ENCODE peak calls at places on chromosomes 3 and 15, in six cellular contexts. One of them, this sample, is unnamed.

GRCh38 chr3:114569186-114569585 is 275.4 kb downstream of the TIGIT start:
- DNase-seq in IMR-90: peak; percentile 68
- DNase-seq in epithelial cell of esophagus: no peak
- DNase-seq in fibroblast of the aortic adventitia: no peak
- DNase-seq in transverse colon: no peak
- DNase-seq in NB4: no peak
- DNase-seq in this sample: no peak

GRCh38 chr3:14605070-14605469 is 46.5 kb upstream of the CCDC174 start:
- DNase-seq in IMR-90: peak; percentile 51
- DNase-seq in epithelial cell of esophagus: peak; percentile 82
- DNase-seq in fibroblast of the aortic adventitia: peak; percentile 37
- DNase-seq in transverse colon: no peak
- DNase-seq in NB4: peak; percentile 28
- DNase-seq in this sample: no peak

GRCh38 chr3:56988874-56989433 is 71.5 kb upstream of the SPATA12 start:
- DNase-seq in IMR-90: peak; percentile 71
- DNase-seq in epithelial cell of esophagus: peak; percentile 76
- DNase-seq in fibroblast of the aortic adventitia: peak; percentile 93
- DNase-seq in transverse colon: peak; percentile 85
- DNase-seq in NB4: peak; percentile 75
- DNase-seq in this sample: peak; percentile 57

GRCh38 chr3:121914081-121914998 is 20.1 kb downstream of the SLC15A2 start:
- DNase-seq in IMR-90: no peak
- DNase-seq in epithelial cell of esophagus: no peak
- DNase-seq in fibroblast of the aortic adventitia: no peak
- DNase-seq in transverse colon: no peak
- DNase-seq in NB4: no peak
- DNase-seq in this sample: no peak

GRCh38 chr3:173396191-173397041 is 1.1 kb upstream of the NLGN1 start:
- DNase-seq in IMR-90: no peak
- DNase-seq in epithelial cell of esophagus: peak; percentile 13
- DNase-seq in fibroblast of the aortic adventitia: peak; percentile 15
- DNase-seq in transverse colon: no peak
- DNase-seq in NB4: no peak
- DNase-seq in this sample: peak; percentile 9

GRCh38 chr3:179149239-179149887 is 1.2 kb downstream of the PIK3CA start:
- DNase-seq in IMR-90: peak; percentile 32
- DNase-seq in epithelial cell of esophagus: peak; percentile 60
- DNase-seq in fibroblast of the aortic adventitia: peak; percentile 39
- DNase-seq in transverse colon: peak; percentile 26
- DNase-seq in NB4: peak; percentile 60
- DNase-seq in this sample: peak; percentile 19

GRCh38 chr3:63684081-63684480 is 31.6 kb downstream of the SNTN start:
- DNase-seq in IMR-90: no peak
- DNase-seq in epithelial cell of esophagus: no peak
- DNase-seq in fibroblast of the aortic adventitia: no peak
- DNase-seq in transverse colon: no peak
- DNase-seq in NB4: no peak
- DNase-seq in this sample: no peak

GRCh38 chr3:47250309-47251060 is 32.1 kb downstream of the KIF9 start:
- DNase-seq in IMR-90: peak; percentile 23
- DNase-seq in epithelial cell of esophagus: peak; percentile 41
- DNase-seq in fibroblast of the aortic adventitia: peak; percentile 34
- DNase-seq in transverse colon: peak; percentile 15
- DNase-seq in NB4: peak; percentile 55
- DNase-seq in this sample: peak; percentile 16

GRCh38 chr15:100241572-100242479 is 99.9 kb downstream of the ADAMTS17 start:
- DNase-seq in IMR-90: no peak
- DNase-seq in epithelial cell of esophagus: peak; percentile 49
- DNase-seq in fibroblast of the aortic adventitia: peak; percentile 16
- DNase-seq in transverse colon: no peak
- DNase-seq in NB4: peak; percentile 62
- DNase-seq in this sample: peak; percentile 1

GRCh38 chr3:40971191-40972168 is 227.8 kb upstream of the CTNNB1 start:
- DNase-seq in IMR-90: peak; percentile 86
- DNase-seq in epithelial cell of esophagus: peak; percentile 87
- DNase-seq in fibroblast of the aortic adventitia: peak; percentile 95
- DNase-seq in transverse colon: peak; percentile 73
- DNase-seq in NB4: peak; percentile 87
- DNase-seq in this sample: peak; percentile 49
- TF ChIP-seq CTCF in IMR-90: no peak
- TF ChIP-seq CTCF in epithelial cell of esophagus: peak; percentile 16
- TF ChIP-seq CTCF in fibroblast of the aortic adventitia: no peak
- TF ChIP-seq CTCF in transverse colon: no peak
- TF ChIP-seq CTCF in NB4: no peak
- TF ChIP-seq CTCF in this sample: no peak

DNA sequence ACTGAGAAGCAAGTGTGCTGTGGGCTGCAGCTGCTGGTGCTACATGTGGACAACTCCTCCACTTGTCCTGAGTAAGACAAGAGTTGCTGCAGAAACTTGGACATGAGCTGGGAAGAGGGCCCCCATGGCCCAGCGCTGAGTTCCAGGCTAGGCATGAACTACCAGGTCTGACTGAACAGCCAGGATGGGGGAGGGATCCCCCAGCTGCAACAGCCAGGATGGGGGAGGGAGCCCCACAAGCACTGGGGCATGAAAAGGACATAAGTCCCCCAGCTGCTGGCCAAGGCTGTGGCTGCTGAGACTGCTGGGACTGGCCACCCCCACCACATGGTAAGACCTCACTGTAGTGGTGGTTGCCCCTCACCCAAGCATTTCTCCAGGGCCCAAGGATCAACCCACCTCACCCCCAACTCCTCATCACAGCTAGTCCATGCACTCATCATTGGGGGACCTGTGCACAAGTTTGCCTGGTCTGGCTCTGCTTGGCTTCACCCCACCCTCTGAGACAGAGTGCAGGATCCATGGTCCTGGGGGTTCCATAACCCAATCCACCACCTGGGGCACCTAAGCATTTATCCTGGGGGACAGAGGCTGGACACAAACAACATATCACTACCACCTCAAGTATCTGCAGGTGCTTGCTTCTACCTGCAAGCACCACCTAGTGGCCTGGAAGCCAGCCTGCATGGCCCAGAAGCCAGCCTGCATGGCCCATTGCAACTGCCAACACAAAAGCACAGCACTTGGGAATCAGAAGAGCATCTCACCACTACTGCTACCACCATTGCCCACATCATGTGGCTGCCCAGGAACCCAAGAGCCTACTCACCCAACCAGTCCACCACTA is 84.5 kb upstream of the STT3B start:
- DNase-seq in IMR-90: peak; percentile 12
- DNase-seq in epithelial cell of esophagus: peak; percentile 66
- DNase-seq in fibroblast of the aortic adventitia: peak; percentile 11
- DNase-seq in transverse colon: peak; percentile 35
- DNase-seq in NB4: peak; percentile 33
- DNase-seq in this sample: no peak
- TF ChIP-seq CTCF in IMR-90: peak; percentile 34
- TF ChIP-seq CTCF in epithelial cell of esophagus: peak; percentile 93
- TF ChIP-seq CTCF in fibroblast of the aortic adventitia: peak; percentile 53
- TF ChIP-seq CTCF in transverse colon: peak; percentile 42
- TF ChIP-seq CTCF in NB4: peak; percentile 23
- TF ChIP-seq CTCF in this sample: peak; percentile 53

GRCh38 chr3:171640520-171641412 is 169.5 kb downstream of the PLD1 start:
- DNase-seq in IMR-90: peak; percentile 56
- DNase-seq in epithelial cell of esophagus: peak; percentile 23
- DNase-seq in fibroblast of the aortic adventitia: peak; percentile 66
- DNase-seq in transverse colon: no peak
- DNase-seq in NB4: no peak
- DNase-seq in this sample: peak; percentile 17
- TF ChIP-seq CTCF in IMR-90: peak; percentile 32
- TF ChIP-seq CTCF in epithelial cell of esophagus: no peak
- TF ChIP-seq CTCF in fibroblast of the aortic adventitia: peak; percentile 34
- TF ChIP-seq CTCF in transverse colon: no peak
- TF ChIP-seq CTCF in NB4: no peak
- TF ChIP-seq CTCF in this sample: peak; percentile 20

GRCh38 chr3:194971965-194972364 is 286.3 kb downstream of the FAM43A start:
- DNase-seq in IMR-90: no peak
- DNase-seq in epithelial cell of esophagus: no peak
- DNase-seq in fibroblast of the aortic adventitia: no peak
- DNase-seq in transverse colon: no peak
- DNase-seq in NB4: no peak
- DNase-seq in this sample: no peak
- TF ChIP-seq CTCF in IMR-90: no peak
- TF ChIP-seq CTCF in epithelial cell of esophagus: no peak
- TF ChIP-seq CTCF in fibroblast of the aortic adventitia: no peak
- TF ChIP-seq CTCF in transverse colon: no peak
- TF ChIP-seq CTCF in NB4: no peak
- TF ChIP-seq CTCF in this sample: no peak

GRCh38 chr3:184314363-184314699 is at the start of gene EIF4G1:
- DNase-seq in IMR-90: peak; percentile 94
- DNase-seq in epithelial cell of esophagus: peak; percentile 96
- DNase-seq in fibroblast of the aortic adventitia: peak; percentile 94
- DNase-seq in transverse colon: peak; percentile 96
- DNase-seq in NB4: peak; percentile 94
- DNase-seq in this sample: peak; percentile 98

GRCh38 chr3:184311633-184312032 is 2.8 kb upstream of the EIF4G1 start:
- DNase-seq in IMR-90: no peak
- DNase-seq in epithelial cell of esophagus: no peak
- DNase-seq in fibroblast of the aortic adventitia: no peak
- DNase-seq in transverse colon: no peak
- DNase-seq in NB4: no peak
- DNase-seq in this sample: no peak

GRCh38 chr3:184305577-184305976 is 6.5 kb downstream of the PSMD2 start:
- DNase-seq in IMR-90: peak; percentile 14
- DNase-seq in epithelial cell of esophagus: peak; percentile 29
- DNase-seq in fibroblast of the aortic adventitia: no peak
- DNase-seq in transverse colon: no peak
- DNase-seq in NB4: peak; percentile 38
- DNase-seq in this sample: peak; percentile 24

GRCh38 chr3:184306573-184306972 is 7.5 kb downstream of the PSMD2 start:
- DNase-seq in IMR-90: no peak
- DNase-seq in epithelial cell of esophagus: no peak
- DNase-seq in fibroblast of the aortic adventitia: no peak
- DNase-seq in transverse colon: no peak
- DNase-seq in NB4: no peak
- DNase-seq in this sample: no peak

GRCh38 chr3:184308744-184309143 is 5.7 kb upstream of the EIF4G1 start:
- DNase-seq in IMR-90: no peak
- DNase-seq in epithelial cell of esophagus: no peak
- DNase-seq in fibroblast of the aortic adventitia: no peak
- DNase-seq in transverse colon: no peak
- DNase-seq in NB4: no peak
- DNase-seq in this sample: no peak
- TF ChIP-seq CTCF in IMR-90: no peak
- TF ChIP-seq CTCF in epithelial cell of esophagus: no peak
- TF ChIP-seq CTCF in fibroblast of the aortic adventitia: no peak
- TF ChIP-seq CTCF in transverse colon: no peak
- TF ChIP-seq CTCF in NB4: peak; percentile 6
- TF ChIP-seq CTCF in this sample: no peak

DNA sequence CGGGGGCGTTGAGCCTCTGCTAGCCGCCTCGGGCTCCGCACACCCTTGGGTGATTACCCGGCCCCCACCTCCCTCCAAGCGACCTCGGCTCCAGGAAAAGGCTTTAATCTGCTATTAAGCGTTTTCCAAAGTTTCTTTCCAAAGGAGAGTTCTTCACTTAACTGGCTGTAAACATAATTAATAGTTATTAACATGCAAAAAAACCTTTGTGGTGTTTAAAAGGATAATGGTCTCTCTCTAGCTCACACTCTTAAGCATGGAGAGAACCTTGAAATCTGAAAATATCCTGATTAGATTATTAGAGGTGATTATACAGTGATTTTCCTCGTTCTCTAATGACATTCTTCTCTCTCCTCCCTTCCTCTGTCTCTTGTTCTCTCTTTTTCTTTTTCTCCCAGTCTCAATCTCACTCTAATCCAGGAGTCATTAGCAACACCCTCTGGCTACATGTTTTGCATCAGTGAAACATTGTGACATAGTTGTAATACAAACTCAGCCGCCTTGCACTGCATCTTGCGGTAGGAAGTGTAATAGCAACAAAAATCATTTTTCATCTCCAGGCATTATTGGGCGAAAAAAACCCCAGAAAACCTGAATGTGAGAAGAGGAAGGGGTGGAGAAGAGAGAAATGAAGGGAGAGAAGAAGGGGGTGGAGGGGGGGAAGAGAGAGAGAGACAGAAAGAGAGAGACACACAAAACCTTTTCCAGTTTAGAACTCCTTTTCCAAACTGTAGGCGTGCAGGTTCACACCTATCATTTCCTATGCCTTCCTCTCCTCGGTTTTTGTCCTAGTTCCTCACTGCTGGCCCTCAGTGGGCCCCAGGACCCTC is 24.4 kb downstream of the NR2F2 start:
- DNase-seq in IMR-90: peak; percentile 90
- DNase-seq in epithelial cell of esophagus: peak; percentile 87
- DNase-seq in fibroblast of the aortic adventitia: peak; percentile 91
- DNase-seq in transverse colon: no peak
- DNase-seq in NB4: peak; percentile 87
- DNase-seq in this sample: peak; percentile 83
- TF ChIP-seq CTCF in IMR-90: peak; percentile 41
- TF ChIP-seq CTCF in epithelial cell of esophagus: peak; percentile 67
- TF ChIP-seq CTCF in fibroblast of the aortic adventitia: peak; percentile 72
- TF ChIP-seq CTCF in transverse colon: peak; percentile 40
- TF ChIP-seq CTCF in NB4: peak; percentile 34
- TF ChIP-seq CTCF in this sample: peak; percentile 21

GRCh38 chr3:78741066-78741645 is 1026.6 kb downstream of the ROBO1 start:
- DNase-seq in IMR-90: no peak
- DNase-seq in epithelial cell of esophagus: peak; percentile 16
- DNase-seq in fibroblast of the aortic adventitia: no peak
- DNase-seq in transverse colon: no peak
- DNase-seq in NB4: peak; percentile 14
- DNase-seq in this sample: peak; percentile 18
- TF ChIP-seq CTCF in IMR-90: peak; percentile 16
- TF ChIP-seq CTCF in epithelial cell of esophagus: peak; percentile 46
- TF ChIP-seq CTCF in fibroblast of the aortic adventitia: peak; percentile 57
- TF ChIP-seq CTCF in transverse colon: peak; percentile 43
- TF ChIP-seq CTCF in NB4: peak; percentile 30
- TF ChIP-seq CTCF in this sample: peak; percentile 23

DNA sequence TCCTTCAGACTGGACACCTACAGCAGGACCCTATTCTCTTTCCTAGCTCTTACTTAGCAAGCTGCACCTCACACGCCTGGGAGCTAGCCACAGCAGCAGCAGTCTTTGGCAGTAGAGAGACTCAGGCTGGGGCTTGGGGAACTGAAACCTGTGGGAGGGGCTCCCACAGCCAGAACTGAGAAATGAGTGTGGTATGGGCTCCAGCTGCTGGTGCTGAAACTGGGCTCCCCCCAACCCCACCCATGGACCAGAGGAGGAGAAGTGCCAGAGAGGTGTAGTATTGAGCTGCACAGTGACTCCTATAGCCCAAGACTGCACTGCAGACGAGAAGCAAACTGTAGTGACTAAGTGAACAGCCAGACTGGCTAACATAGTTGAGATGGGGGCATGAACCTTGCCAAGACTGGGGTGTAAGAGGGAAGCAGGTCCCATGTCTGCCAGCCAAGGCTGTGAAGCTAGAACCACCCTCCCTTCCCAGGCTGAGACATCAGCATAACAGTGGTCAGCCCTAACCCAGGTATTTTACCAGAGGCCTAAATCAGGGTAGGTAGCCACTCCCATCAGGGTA is 62.5 kb downstream of the MYO5A start:
- DNase-seq in IMR-90: no peak
- DNase-seq in epithelial cell of esophagus: no peak
- DNase-seq in fibroblast of the aortic adventitia: no peak
- DNase-seq in transverse colon: peak; percentile 78
- DNase-seq in NB4: peak; percentile 82
- DNase-seq in this sample: no peak
- TF ChIP-seq CTCF in IMR-90: no peak
- TF ChIP-seq CTCF in epithelial cell of esophagus: no peak
- TF ChIP-seq CTCF in fibroblast of the aortic adventitia: no peak
- TF ChIP-seq CTCF in transverse colon: no peak
- TF ChIP-seq CTCF in NB4: peak; percentile 2
- TF ChIP-seq CTCF in this sample: no peak